ENCODE peak calls at places on chromosomes 4 and X, in seven cellular contexts. N, T, A, X, G, V and R are unnamed samples.
A peak's percentile ranks its signal among the peaks of the same experiment; 100 is the strongest.

GRCh38 chrX:42825201-42825600 is 47.2 kb upstream of the PPP1R2C start:
- DNase-seq in N (peak; percentile 5), T (no peak), A (no peak), X (no peak), G (no peak), V (no peak), R (no peak)

GRCh38 chrX:132119821-132120220 is 8.0 kb downstream of the FRMD7 start:
- DNase-seq in N (no peak), T (no peak), A (no peak), X (no peak), G (no peak), V (no peak), R (no peak)

GRCh38 chr4:140071806-140072205 is 82.2 kb downstream of the MAML3 start:
- DNase-seq in N (no peak), T (no peak), A (no peak), X (no peak), G (peak; percentile 35), V (no peak), R (peak; percentile 91)

GRCh38 chrX:9122504-9123245 is 88.7 kb upstream of the FAM9B start:
- DNase-seq in N (no peak), T (no peak), A (no peak), X (no peak), G (no peak), V (no peak), R (peak; percentile 35)

GRCh38 chr4:89146196-89146595 is 34.9 kb downstream of the TIGD2 start:
- DNase-seq in N (no peak), T (no peak), A (no peak), X (no peak), G (no peak), V (no peak), R (no peak)

GRCh38 chrX:150486011-150486410 is 82.4 kb upstream of the MTM1 start:
- DNase-seq in N (peak; percentile 20), T (peak; percentile 62), A (peak; percentile 24), X (peak; percentile 53), G (no peak), V (peak; percentile 16), R (peak; percentile 59)

GRCh38 chr4:149465941-149466340 is 349.7 kb downstream of the IQCM start:
- DNase-seq in N (no peak), T (peak; percentile 1), A (no peak), X (no peak), G (no peak), V (no peak), R (peak; percentile 18)

GRCh38 chr4:57124145-57124544 is 14.0 kb upstream of the IGFBP7 start:
- DNase-seq in N (no peak), T (no peak), A (no peak), X (no peak), G (no peak), V (no peak), R (no peak)

GRCh38 chr4:76017056-76017686 is 6.1 kb downstream of the CXCL10 start:
- DNase-seq in N (no peak), T (no peak), A (no peak), X (no peak), G (no peak), V (no peak), R (no peak)

GRCh38 chr4:178745203-178745602 is 1303.0 kb upstream of the AGA start:
- DNase-seq in N (no peak), T (no peak), A (no peak), X (no peak), G (no peak), V (no peak), R (no peak)

GRCh38 chrX:155577682-155578081 is 35.1 kb downstream of the TMLHE start:
- DNase-seq in N (no peak), T (no peak), A (no peak), X (no peak), G (peak; percentile 2), V (no peak), R (no peak)

GRCh38 chr4:139986621-139987510 is 167.1 kb downstream of the MAML3 start:
- DNase-seq in N (no peak), T (no peak), A (no peak), X (no peak), G (no peak), V (no peak), R (peak; percentile 28)

GRCh38 chr4:119646347-119647071 is 17.9 kb upstream of the PDE5A start:
- DNase-seq in N (no peak), T (no peak), A (no peak), X (no peak), G (no peak), V (no peak), R (peak; percentile 31)

DNA sequence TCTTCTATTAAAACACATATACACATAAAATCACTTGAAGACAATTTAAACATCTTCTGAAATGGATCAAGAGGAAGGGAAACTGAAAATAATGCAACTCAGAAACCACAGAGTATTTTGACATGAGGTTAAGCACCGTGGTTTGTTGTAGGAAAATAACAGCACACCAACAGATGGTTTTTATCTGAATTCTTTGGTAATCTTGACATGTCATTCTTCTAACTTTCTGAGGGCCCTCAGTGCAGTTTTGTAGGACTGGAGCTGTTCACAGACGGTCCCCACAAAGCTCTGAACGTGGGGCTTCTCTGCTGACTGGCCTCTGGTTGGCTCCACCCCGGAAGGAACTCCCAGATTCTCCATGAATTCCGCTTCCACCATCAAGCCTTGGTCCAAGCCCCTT is 16.0 kb upstream of the TLR8 start:
- DNase-seq in N (no peak), T (no peak), A (no peak), X (no peak), G (peak; percentile 87), V (no peak), R (no peak)
- TF ChIP-seq CEBPB in N (no peak), T (no peak), A (no peak), X (no peak), G (no peak), V (no peak), R (no peak)

GRCh38 chrX:23820235-23820782 is 37.3 kb downstream of the SAT1 start:
- DNase-seq in N (no peak), T (no peak), A (peak; percentile 36), X (no peak), G (no peak), V (no peak), R (no peak)
- TF ChIP-seq CEBPB in N (no peak), T (no peak), A (no peak), X (no peak), G (no peak), V (no peak), R (no peak)

DNA sequence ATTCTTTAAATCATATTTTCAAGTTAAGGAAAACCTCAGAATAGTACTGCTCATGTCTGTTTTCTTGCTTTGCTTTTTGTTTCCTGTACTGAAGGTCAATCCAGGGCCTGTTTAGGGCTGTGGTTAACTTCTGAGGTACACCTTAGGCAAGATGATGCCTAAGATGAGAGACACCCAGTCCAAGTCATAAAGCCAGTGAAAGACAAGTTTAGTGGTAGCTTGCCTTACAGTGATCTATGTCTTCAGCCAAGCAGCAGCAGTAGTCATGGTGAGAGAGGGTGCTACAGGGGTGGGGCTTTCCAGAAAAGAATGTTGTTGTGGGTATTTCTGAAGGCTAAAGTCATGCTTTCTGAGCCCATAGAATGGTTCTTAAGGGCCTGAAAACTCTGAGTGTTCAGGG is 173.7 kb downstream of the VSIG4 start:
- DNase-seq in N (no peak), T (no peak), A (no peak), X (no peak), G (peak; percentile 55), V (no peak), R (no peak)
- TF ChIP-seq CEBPB in N (no peak), T (no peak), A (no peak), X (no peak), G (no peak), V (no peak), R (no peak)

GRCh38 chr4:127782025-127782274 is 172 bp upstream of the HSPA4L start:
- DNase-seq in N (no peak), T (peak; percentile 85), A (peak; percentile 65), X (peak; percentile 91), G (peak; percentile 44), V (peak; percentile 89), R (peak; percentile 81)
- TF ChIP-seq CEBPB in N (no peak), T (no peak), A (no peak), X (no peak), G (no peak), V (no peak), R (no peak)

GRCh38 chr4:101604976-101605375 is 185.6 kb upstream of the BANK1 start:
- DNase-seq in N (no peak), T (no peak), A (no peak), X (no peak), G (no peak), V (no peak), R (no peak)
- TF ChIP-seq CEBPB in N (no peak), T (no peak), A (no peak), X (no peak), G (no peak), V (no peak), R (no peak)

DNA sequence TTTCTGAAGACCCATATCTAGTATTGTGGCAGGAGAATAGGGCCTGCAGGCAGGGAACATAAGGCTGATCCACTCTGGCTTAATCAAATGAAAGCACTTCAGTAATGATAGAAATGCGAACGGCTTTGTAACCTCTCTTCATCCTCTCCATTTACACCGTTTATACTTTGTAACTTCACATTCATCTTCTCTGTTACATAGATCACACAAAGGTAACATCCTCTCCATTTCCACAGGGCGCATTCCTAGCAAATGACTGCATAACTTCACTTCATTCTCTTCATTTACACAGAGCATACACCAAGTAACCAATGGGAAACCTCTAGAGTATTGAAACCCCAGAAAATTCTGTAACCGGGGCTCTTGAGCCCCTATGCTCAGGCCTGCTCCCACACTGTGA is 65.5 kb upstream of the SLC34A2 start:
- DNase-seq in N (no peak), T (no peak), A (no peak), X (no peak), G (no peak), V (no peak), R (no peak)
- TF ChIP-seq CEBPB in N (no peak), T (no peak), A (no peak), X (no peak), G (no peak), V (no peak), R (no peak)

DNA sequence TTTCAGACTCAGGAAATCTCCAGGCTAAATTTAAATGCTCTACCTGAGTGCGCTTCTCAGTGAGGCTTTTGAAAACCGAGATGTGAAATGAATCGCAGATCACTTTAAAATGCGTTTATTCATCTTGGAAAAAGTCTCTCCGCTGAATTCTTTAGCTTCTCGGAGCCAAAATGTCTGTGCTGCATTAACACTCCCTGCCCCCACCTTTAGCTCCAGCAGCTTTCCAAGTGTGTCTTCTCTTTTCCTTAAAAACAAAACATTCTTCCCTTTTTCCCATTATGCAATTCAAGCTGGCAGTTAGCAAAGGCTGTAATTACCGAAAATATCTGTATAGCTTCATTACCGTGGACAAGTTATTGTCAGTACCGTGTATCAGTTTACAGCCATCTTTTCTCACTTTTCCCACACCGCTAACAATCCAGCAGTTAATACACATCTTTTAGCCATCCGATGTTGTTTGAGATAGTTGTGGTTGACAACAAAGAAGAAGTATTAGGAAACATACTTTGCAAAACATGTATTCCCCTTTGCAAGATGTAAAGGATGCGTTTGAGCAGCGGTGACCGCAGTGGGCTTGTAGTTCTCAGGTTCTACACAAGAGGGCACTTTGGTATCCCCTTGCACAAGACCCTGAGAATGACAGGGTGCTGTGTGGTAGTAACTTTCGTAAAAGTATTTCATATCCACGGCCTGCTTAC is 136.1 kb upstream of the STX18 start:
- DNase-seq in N (no peak), T (peak; percentile 14), A (peak; percentile 36), X (peak; percentile 70), G (no peak), V (peak; percentile 29), R (peak; percentile 59)
- TF ChIP-seq CEBPB in N (peak; percentile 45), T (no peak), A (no peak), X (peak; percentile 81), G (no peak), V (peak; percentile 58), R (peak; percentile 72)

GRCh38 chr4:3311095-3311372 is 18.2 kb downstream of the RGS12 start:
- DNase-seq in N (no peak), T (no peak), A (no peak), X (no peak), G (no peak), V (no peak), R (no peak)
- TF ChIP-seq CEBPB in N (no peak), T (no peak), A (no peak), X (no peak), G (no peak), V (no peak), R (no peak)